ENCODE peak calls at places on chromosomes 7 and 10, in five cellular contexts. Y is activated CD8-positive, alpha-beta T cell treated with anti-CD3 and anti-CD28 coated beads for 36 hours; N is CD8-positive, alpha-beta T cell; I is cardiac fibroblast; A is H9. T is an unnamed sample.

GRCh38 chr7:44310221-44310848 is 15.1 kb downstream of the CAMK2B start:
- DNase-seq in Y (peak; percentile 28), N (no peak), I (no peak), A (no peak), T (no peak)

GRCh38 chr7:47100815-47101435 is 481.0 kb downstream of the TNS3 start:
- DNase-seq in Y (peak; percentile 14), N (no peak), I (peak; percentile 77), A (peak; percentile 78), T (no peak)

GRCh38 chr10:102832987-102833386 is 4.2 kb downstream of the CYP17A1 start:
- DNase-seq in Y (no peak), N (no peak), I (no peak), A (no peak), T (no peak)

GRCh38 chr7:142933624-142934023 is at the start of gene TRPV5:
- DNase-seq in Y (no peak), N (no peak), I (no peak), A (no peak), T (no peak)

GRCh38 chr7:84612976-84613375 is 418.4 kb upstream of the SEMA3A start:
- DNase-seq in Y (no peak), N (no peak), I (no peak), A (no peak), T (no peak)

GRCh38 chr7:26489906-26490305 is 198.2 kb downstream of the SNX10 start:
- DNase-seq in Y (no peak), N (no peak), I (no peak), A (no peak), T (no peak)

GRCh38 chr7:20535541-20535940 is 79.9 kb upstream of the ABCB5 start:
- DNase-seq in Y (no peak), N (no peak), I (no peak), A (no peak), T (no peak)

GRCh38 chr10:124918906-124919305 is 23.0 kb upstream of the ZRANB1 start:
- DNase-seq in Y (no peak), N (no peak), I (peak; percentile 24), A (no peak), T (no peak)

GRCh38 chr7:11648980-11649379 is 183.0 kb downstream of the THSD7A start:
- DNase-seq in Y (no peak), N (no peak), I (peak; percentile 84), A (no peak), T (no peak)

GRCh38 chr10:124332426-124332825 is 86.3 kb downstream of the OAT start:
- DNase-seq in Y (no peak), N (no peak), I (no peak), A (no peak), T (no peak)

GRCh38 chr10:109851595-109851994 is 71.7 kb downstream of the XPNPEP1 start:
- DNase-seq in Y (no peak), N (no peak), I (no peak), A (no peak), T (no peak)

GRCh38 chr10:26741368-26741767 is 43.9 kb downstream of the PDSS1 start:
- DNase-seq in Y (no peak), N (no peak), I (no peak), A (no peak), T (no peak)

GRCh38 chr10:31390804-31391203 is 71.8 kb downstream of the ZEB1 start:
- DNase-seq in Y (no peak), N (no peak), I (no peak), A (no peak), T (no peak)

GRCh38 chr7:149209518-149210269 is 14.3 kb downstream of the ZNF282 start:
- DNase-seq in Y (peak; percentile 90), N (peak; percentile 54), I (peak; percentile 69), A (peak; percentile 80), T (peak; percentile 65)

GRCh38 chr7:55432937-55433784 is 68.0 kb downstream of the LANCL2 start:
- DNase-seq in Y (peak; percentile 33), N (no peak), I (peak; percentile 44), A (no peak), T (no peak)

GRCh38 chr10:25078659-25079429 is 62.4 kb downstream of the THNSL1 start:
- DNase-seq in Y (no peak), N (no peak), I (no peak), A (no peak), T (no peak)

GRCh38 chr10:34213193-34213804 is 601.8 kb downstream of the PARD3 start:
- DNase-seq in Y (no peak), N (no peak), I (no peak), A (no peak), T (no peak)

GRCh38 chr7:130180571-130180971 is 24.6 kb downstream of the TMEM209 start:
- DNase-seq in Y (peak; percentile 69), N (no peak), I (no peak), A (no peak), T (no peak)

GRCh38 chr10:53846809-53847208 is 954.2 kb downstream of the PCDH15 start:
- DNase-seq in Y (no peak), N (no peak), I (no peak), A (no peak), T (no peak)

GRCh38 chr10:77637474-77637985 is at the start of gene KCNMA1:
- DNase-seq in Y (peak; percentile 21), N (no peak), I (no peak), A (peak; percentile 47), T (no peak)

GRCh38 chr7:43296306-43296705 is 183.9 kb downstream of the HECW1 start:
- DNase-seq in Y (no peak), N (no peak), I (no peak), A (no peak), T (no peak)

GRCh38 chr10:80460399-80461207 is 6.5 kb downstream of the TSPAN14 start:
- DNase-seq in Y (no peak), N (no peak), I (peak; percentile 82), A (peak; percentile 89), T (no peak)

GRCh38 chr7:5348134-5349004 is 65.6 kb downstream of the SLC29A4 start:
- DNase-seq in Y (no peak), N (no peak), I (no peak), A (no peak), T (no peak)

GRCh38 chr10:13707156-13707881 is 120.6 kb downstream of the PRPF18 start:
- DNase-seq in Y (peak; percentile 42), N (no peak), I (peak; percentile 96), A (peak; percentile 86), T (no peak)

GRCh38 chr10:127524229-127524628 is 24.9 kb upstream of the NPS start:
- DNase-seq in Y (no peak), N (no peak), I (no peak), A (no peak), T (no peak)

GRCh38 chr7:108016841-108017775 is 14.1 kb upstream of the LAMB1 start:
- DNase-seq in Y (peak; percentile 21), N (no peak), I (peak; percentile 57), A (no peak), T (no peak)

GRCh38 chr7:34596887-34597286 is 61.1 kb upstream of the NPSR1 start:
- DNase-seq in Y (no peak), N (no peak), I (peak; percentile 2), A (no peak), T (no peak)
- TF ChIP-seq CTCF in Y (no peak), N (no peak), I (peak; percentile 56), A (peak; percentile 72), T (no peak)

DNA sequence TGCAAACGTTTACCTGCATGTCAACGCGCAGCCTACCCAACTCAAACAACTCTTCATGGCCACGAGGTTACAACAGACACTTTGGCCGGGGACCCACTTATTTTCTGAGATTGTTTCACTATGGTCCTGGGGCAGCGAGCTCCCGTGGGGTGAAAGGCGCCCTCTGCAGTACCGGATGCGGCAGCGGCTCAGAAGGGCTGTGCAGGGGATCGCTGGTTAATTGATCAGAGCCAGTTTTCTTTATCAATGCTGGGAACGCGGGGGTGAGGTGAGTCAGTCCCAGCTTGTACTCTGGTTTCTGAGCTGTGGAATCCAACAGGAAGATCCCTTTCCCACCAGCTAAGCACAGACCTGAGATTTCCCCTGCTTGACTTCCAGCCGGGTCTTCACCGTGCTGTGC is 366.5 kb upstream of the KLF6 start:
- DNase-seq in Y (no peak), N (no peak), I (no peak), A (peak; percentile 64), T (no peak)
- TF ChIP-seq CTCF in Y (no peak), N (no peak), I (no peak), A (peak; percentile 72), T (no peak)

GRCh38 chr7:135232720-135233119 is 918 bp upstream of the STRA8 start:
- DNase-seq in Y (peak; percentile 29), N (no peak), I (no peak), A (peak; percentile 71), T (no peak)
- TF ChIP-seq CTCF in Y (no peak), N (no peak), I (peak; percentile 18), A (peak; percentile 68), T (no peak)

GRCh38 chr7:7665031-7665430 is 24.5 kb downstream of the UMAD1 start:
- DNase-seq in Y (no peak), N (no peak), I (no peak), A (no peak), T (no peak)

GRCh38 chr7:7664344-7664743 is 23.8 kb downstream of the UMAD1 start:
- DNase-seq in Y (no peak), N (no peak), I (no peak), A (no peak), T (no peak)

GRCh38 chr7:7667187-7667586 is 26.6 kb downstream of the UMAD1 start:
- DNase-seq in Y (no peak), N (no peak), I (no peak), A (no peak), T (no peak)

DNA sequence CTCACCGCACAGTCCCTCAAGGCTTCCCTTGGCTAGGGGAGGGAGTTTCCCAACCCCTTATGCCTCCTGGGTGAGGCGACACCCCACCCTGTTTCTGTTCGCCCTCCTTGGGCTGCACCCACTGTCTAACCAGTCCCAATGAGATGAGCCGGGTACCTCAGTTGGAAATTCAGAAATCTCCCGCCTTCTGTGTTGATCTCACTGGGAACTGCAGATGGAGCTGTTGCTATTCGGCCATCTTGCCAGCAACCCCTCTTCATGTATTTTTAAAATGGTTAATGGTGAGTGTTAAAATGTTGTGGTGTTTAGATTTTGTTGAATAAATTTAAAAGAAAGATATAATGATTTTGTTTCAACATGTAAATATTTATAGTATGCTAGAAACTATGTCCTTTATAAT is 22.0 kb downstream of the UMAD1 start:
- DNase-seq in Y (no peak), N (no peak), I (no peak), A (peak; percentile 65), T (no peak)
- TF ChIP-seq CTCF in Y (no peak), N (no peak), I (peak; percentile 18), A (peak; percentile 77), T (no peak)

GRCh38 chr7:106737202-106737562 is 76.2 kb upstream of the CCDC71L start:
- DNase-seq in Y (no peak), N (no peak), I (peak; percentile 80), A (no peak), T (no peak)
- TF ChIP-seq CTCF in Y (no peak), N (no peak), I (peak; percentile 41), A (peak; percentile 39), T (no peak)

GRCh38 chr10:43362191-43362839 is 9.1 kb upstream of the FXYD4 start:
- DNase-seq in Y (peak; percentile 99), N (peak; percentile 95), I (peak; percentile 94), A (peak; percentile 99), T (peak; percentile 99)
- TF ChIP-seq CTCF in Y (peak; percentile 43), N (peak; percentile 24), I (peak; percentile 48), A (peak; percentile 45), T (peak; percentile 64)